ENCODE peak calls at places on chromosomes 13 and 19, in seven cellular contexts. One of them, this sample, is unnamed.

GRCh38 chr13:27455331-27455855 is 5.0 kb upstream of the MTIF3 start:
- DNase-seq in substantia nigra: no peak
- DNase-seq in lower leg skin: no peak
- DNase-seq in neuronal stem cell: no peak
- DNase-seq in activated T-helper 9 cell treated with anti-CD3 and anti-CD28 coated beads, Interleukin-2, amount 50 U/mL, for 16 hours: no peak
- DNase-seq in esophagus muscularis mucosa: no peak
- DNase-seq in CD4-positive, alpha-beta T cell: no peak
- DNase-seq in this sample: peak

GRCh38 chr13:41515491-41516139 is 58.3 kb downstream of the RGCC start:
- DNase-seq in CD4-positive, alpha-beta T cell: no peak
- DNase-seq in activated T-helper 9 cell treated with anti-CD3 and anti-CD28 coated beads, Interleukin-2, amount 50 U/mL, for 16 hours: no peak
- DNase-seq in esophagus muscularis mucosa: no peak
- DNase-seq in neuronal stem cell: no peak
- DNase-seq in lower leg skin: peak
- DNase-seq in substantia nigra: no peak
- DNase-seq in this sample: no peak

GRCh38 chr19:5504115-5504514 is 48.9 kb downstream of the ZNRF4 start:
- DNase-seq in neuronal stem cell: no peak
- DNase-seq in lower leg skin: no peak
- DNase-seq in substantia nigra: no peak
- DNase-seq in activated T-helper 9 cell treated with anti-CD3 and anti-CD28 coated beads, Interleukin-2, amount 50 U/mL, for 16 hours: no peak
- DNase-seq in esophagus muscularis mucosa: no peak
- DNase-seq in CD4-positive, alpha-beta T cell: no peak
- DNase-seq in this sample: peak

GRCh38 chr13:94479559-94480095 is at the start of gene DCT:
- DNase-seq in activated T-helper 9 cell treated with anti-CD3 and anti-CD28 coated beads, Interleukin-2, amount 50 U/mL, for 16 hours: no peak
- DNase-seq in neuronal stem cell: peak
- DNase-seq in lower leg skin: no peak
- DNase-seq in substantia nigra: no peak
- DNase-seq in esophagus muscularis mucosa: no peak
- DNase-seq in CD4-positive, alpha-beta T cell: no peak
- DNase-seq in this sample: no peak

GRCh38 chr19:49106648-49107135 is 7.5 kb upstream of the LIN7B start:
- DNase-seq in substantia nigra: no peak
- DNase-seq in lower leg skin: no peak
- DNase-seq in CD4-positive, alpha-beta T cell: peak
- DNase-seq in esophagus muscularis mucosa: no peak
- DNase-seq in activated T-helper 9 cell treated with anti-CD3 and anti-CD28 coated beads, Interleukin-2, amount 50 U/mL, for 16 hours: peak
- DNase-seq in neuronal stem cell: peak
- DNase-seq in this sample: peak

GRCh38 chr13:79837741-79838450 is 356.9 kb downstream of the NDFIP2 start:
- DNase-seq in neuronal stem cell: no peak
- DNase-seq in substantia nigra: no peak
- DNase-seq in esophagus muscularis mucosa: no peak
- DNase-seq in CD4-positive, alpha-beta T cell: no peak
- DNase-seq in activated T-helper 9 cell treated with anti-CD3 and anti-CD28 coated beads, Interleukin-2, amount 50 U/mL, for 16 hours: no peak
- DNase-seq in lower leg skin: no peak
- DNase-seq in this sample: no peak

GRCh38 chr19:16025108-16026101 is 50.9 kb upstream of the TPM4 start:
- DNase-seq in activated T-helper 9 cell treated with anti-CD3 and anti-CD28 coated beads, Interleukin-2, amount 50 U/mL, for 16 hours: no peak
- DNase-seq in esophagus muscularis mucosa: no peak
- DNase-seq in substantia nigra: no peak
- DNase-seq in neuronal stem cell: no peak
- DNase-seq in lower leg skin: no peak
- DNase-seq in CD4-positive, alpha-beta T cell: no peak
- DNase-seq in this sample: peak

GRCh38 chr13:27038323-27038722 is 133.3 kb downstream of the USP12 start:
- DNase-seq in lower leg skin: no peak
- DNase-seq in neuronal stem cell: no peak
- DNase-seq in CD4-positive, alpha-beta T cell: no peak
- DNase-seq in activated T-helper 9 cell treated with anti-CD3 and anti-CD28 coated beads, Interleukin-2, amount 50 U/mL, for 16 hours: no peak
- DNase-seq in substantia nigra: no peak
- DNase-seq in esophagus muscularis mucosa: no peak
- DNase-seq in this sample: no peak

GRCh38 chr19:12034196-12034595 is 1.3 kb downstream of the ZNF433 start:
- DNase-seq in CD4-positive, alpha-beta T cell: no peak
- DNase-seq in substantia nigra: no peak
- DNase-seq in lower leg skin: no peak
- DNase-seq in activated T-helper 9 cell treated with anti-CD3 and anti-CD28 coated beads, Interleukin-2, amount 50 U/mL, for 16 hours: no peak
- DNase-seq in esophagus muscularis mucosa: no peak
- DNase-seq in neuronal stem cell: no peak
- DNase-seq in this sample: no peak

GRCh38 chr19:17125052-17125727 is 49.6 kb downstream of the MYO9B start:
- DNase-seq in esophagus muscularis mucosa: no peak
- DNase-seq in substantia nigra: no peak
- DNase-seq in activated T-helper 9 cell treated with anti-CD3 and anti-CD28 coated beads, Interleukin-2, amount 50 U/mL, for 16 hours: no peak
- DNase-seq in neuronal stem cell: no peak
- DNase-seq in lower leg skin: no peak
- DNase-seq in CD4-positive, alpha-beta T cell: no peak
- DNase-seq in this sample: no peak

GRCh38 chr13:111312944-111313590 is 7.4 kb upstream of the TEX29 start:
- DNase-seq in esophagus muscularis mucosa: no peak
- DNase-seq in neuronal stem cell: no peak
- DNase-seq in substantia nigra: no peak
- DNase-seq in CD4-positive, alpha-beta T cell: no peak
- DNase-seq in lower leg skin: no peak
- DNase-seq in activated T-helper 9 cell treated with anti-CD3 and anti-CD28 coated beads, Interleukin-2, amount 50 U/mL, for 16 hours: no peak
- DNase-seq in this sample: no peak

GRCh38 chr19:34365463-34366401 is 736 bp downstream of the GPI start:
- DNase-seq in CD4-positive, alpha-beta T cell: no peak
- DNase-seq in substantia nigra: no peak
- DNase-seq in esophagus muscularis mucosa: no peak
- DNase-seq in neuronal stem cell: no peak
- DNase-seq in activated T-helper 9 cell treated with anti-CD3 and anti-CD28 coated beads, Interleukin-2, amount 50 U/mL, for 16 hours: no peak
- DNase-seq in lower leg skin: peak
- DNase-seq in this sample: peak

GRCh38 chr13:36360863-36361262 is 14.7 kb upstream of the SPART start:
- DNase-seq in lower leg skin: no peak
- DNase-seq in neuronal stem cell: no peak
- DNase-seq in CD4-positive, alpha-beta T cell: no peak
- DNase-seq in substantia nigra: no peak
- DNase-seq in activated T-helper 9 cell treated with anti-CD3 and anti-CD28 coated beads, Interleukin-2, amount 50 U/mL, for 16 hours: no peak
- DNase-seq in esophagus muscularis mucosa: no peak
- DNase-seq in this sample: no peak

GRCh38 chr13:30892966-30893365 is 13.1 kb upstream of the MEDAG start:
- DNase-seq in activated T-helper 9 cell treated with anti-CD3 and anti-CD28 coated beads, Interleukin-2, amount 50 U/mL, for 16 hours: no peak
- DNase-seq in CD4-positive, alpha-beta T cell: no peak
- DNase-seq in substantia nigra: no peak
- DNase-seq in esophagus muscularis mucosa: no peak
- DNase-seq in neuronal stem cell: no peak
- DNase-seq in lower leg skin: no peak
- DNase-seq in this sample: peak

GRCh38 chr19:50636317-50637085 is 3.2 kb downstream of the SYT3 start:
- DNase-seq in CD4-positive, alpha-beta T cell: no peak
- DNase-seq in esophagus muscularis mucosa: no peak
- DNase-seq in lower leg skin: no peak
- DNase-seq in substantia nigra: no peak
- DNase-seq in activated T-helper 9 cell treated with anti-CD3 and anti-CD28 coated beads, Interleukin-2, amount 50 U/mL, for 16 hours: no peak
- DNase-seq in neuronal stem cell: no peak
- DNase-seq in this sample: no peak

GRCh38 chr19:40585241-40585640 is 8.6 kb downstream of the SHKBP1 start:
- DNase-seq in CD4-positive, alpha-beta T cell: no peak
- DNase-seq in lower leg skin: no peak
- DNase-seq in activated T-helper 9 cell treated with anti-CD3 and anti-CD28 coated beads, Interleukin-2, amount 50 U/mL, for 16 hours: no peak
- DNase-seq in neuronal stem cell: no peak
- DNase-seq in esophagus muscularis mucosa: no peak
- DNase-seq in substantia nigra: no peak
- DNase-seq in this sample: no peak

GRCh38 chr19:19406878-19407639 is 1.6 kb downstream of the GATAD2A start:
- DNase-seq in lower leg skin: no peak
- DNase-seq in activated T-helper 9 cell treated with anti-CD3 and anti-CD28 coated beads, Interleukin-2, amount 50 U/mL, for 16 hours: no peak
- DNase-seq in CD4-positive, alpha-beta T cell: peak
- DNase-seq in esophagus muscularis mucosa: no peak
- DNase-seq in neuronal stem cell: no peak
- DNase-seq in substantia nigra: no peak
- DNase-seq in this sample: no peak

GRCh38 chr19:14837391-14837790 is 2.4 kb upstream of the OR7A5 start:
- DNase-seq in neuronal stem cell: no peak
- DNase-seq in activated T-helper 9 cell treated with anti-CD3 and anti-CD28 coated beads, Interleukin-2, amount 50 U/mL, for 16 hours: no peak
- DNase-seq in CD4-positive, alpha-beta T cell: no peak
- DNase-seq in esophagus muscularis mucosa: no peak
- DNase-seq in substantia nigra: no peak
- DNase-seq in lower leg skin: no peak
- DNase-seq in this sample: no peak

GRCh38 chr13:99558570-99559180 is 57.4 kb downstream of the TM9SF2 start:
- DNase-seq in activated T-helper 9 cell treated with anti-CD3 and anti-CD28 coated beads, Interleukin-2, amount 50 U/mL, for 16 hours: no peak
- DNase-seq in lower leg skin: no peak
- DNase-seq in substantia nigra: no peak
- DNase-seq in esophagus muscularis mucosa: no peak
- DNase-seq in CD4-positive, alpha-beta T cell: no peak
- DNase-seq in neuronal stem cell: no peak
- DNase-seq in this sample: no peak

GRCh38 chr13:44763604-44764311 is 187.6 kb upstream of the TSC22D1 start:
- DNase-seq in lower leg skin: no peak
- DNase-seq in neuronal stem cell: no peak
- DNase-seq in CD4-positive, alpha-beta T cell: no peak
- DNase-seq in substantia nigra: peak
- DNase-seq in esophagus muscularis mucosa: no peak
- DNase-seq in activated T-helper 9 cell treated with anti-CD3 and anti-CD28 coated beads, Interleukin-2, amount 50 U/mL, for 16 hours: no peak
- DNase-seq in this sample: no peak

GRCh38 chr19:18468517-18468916 is 30.6 kb upstream of the ISYNA1 start:
- DNase-seq in CD4-positive, alpha-beta T cell: no peak
- DNase-seq in activated T-helper 9 cell treated with anti-CD3 and anti-CD28 coated beads, Interleukin-2, amount 50 U/mL, for 16 hours: no peak
- DNase-seq in lower leg skin: no peak
- DNase-seq in neuronal stem cell: no peak
- DNase-seq in esophagus muscularis mucosa: no peak
- DNase-seq in substantia nigra: no peak
- DNase-seq in this sample: no peak

GRCh38 chr13:76610819-76611415 is 275.3 kb downstream of the KCTD12 start:
- DNase-seq in substantia nigra: no peak
- DNase-seq in activated T-helper 9 cell treated with anti-CD3 and anti-CD28 coated beads, Interleukin-2, amount 50 U/mL, for 16 hours: no peak
- DNase-seq in lower leg skin: no peak
- DNase-seq in CD4-positive, alpha-beta T cell: no peak
- DNase-seq in esophagus muscularis mucosa: no peak
- DNase-seq in neuronal stem cell: no peak
- DNase-seq in this sample: no peak

GRCh38 chr13:36628986-36629385 is 44.8 kb upstream of the SERTM1 start:
- DNase-seq in CD4-positive, alpha-beta T cell: no peak
- DNase-seq in neuronal stem cell: no peak
- DNase-seq in substantia nigra: no peak
- DNase-seq in lower leg skin: no peak
- DNase-seq in esophagus muscularis mucosa: no peak
- DNase-seq in activated T-helper 9 cell treated with anti-CD3 and anti-CD28 coated beads, Interleukin-2, amount 50 U/mL, for 16 hours: no peak
- DNase-seq in this sample: no peak

GRCh38 chr19:10152100-10152499 is 32.4 kb upstream of the EIF3G start:
- DNase-seq in lower leg skin: no peak
- DNase-seq in substantia nigra: no peak
- DNase-seq in esophagus muscularis mucosa: no peak
- DNase-seq in activated T-helper 9 cell treated with anti-CD3 and anti-CD28 coated beads, Interleukin-2, amount 50 U/mL, for 16 hours: no peak
- DNase-seq in neuronal stem cell: no peak
- DNase-seq in CD4-positive, alpha-beta T cell: no peak
- DNase-seq in this sample: no peak

GRCh38 chr13:98910501-98910951 is 67.3 kb downstream of the DOCK9 start:
- DNase-seq in lower leg skin: no peak
- DNase-seq in neuronal stem cell: no peak
- DNase-seq in substantia nigra: no peak
- DNase-seq in esophagus muscularis mucosa: no peak
- DNase-seq in CD4-positive, alpha-beta T cell: no peak
- DNase-seq in activated T-helper 9 cell treated with anti-CD3 and anti-CD28 coated beads, Interleukin-2, amount 50 U/mL, for 16 hours: no peak
- DNase-seq in this sample: no peak

GRCh38 chr13:101520672-101521071 is 68.2 kb downstream of the ITGBL1 start:
- DNase-seq in lower leg skin: no peak
- DNase-seq in neuronal stem cell: no peak
- DNase-seq in esophagus muscularis mucosa: no peak
- DNase-seq in substantia nigra: no peak
- DNase-seq in activated T-helper 9 cell treated with anti-CD3 and anti-CD28 coated beads, Interleukin-2, amount 50 U/mL, for 16 hours: no peak
- DNase-seq in CD4-positive, alpha-beta T cell: no peak
- DNase-seq in this sample: no peak

GRCh38 chr19:57269515-57270250 is 10.6 kb upstream of the ZNF460 start:
- DNase-seq in CD4-positive, alpha-beta T cell: no peak
- DNase-seq in activated T-helper 9 cell treated with anti-CD3 and anti-CD28 coated beads, Interleukin-2, amount 50 U/mL, for 16 hours: no peak
- DNase-seq in substantia nigra: no peak
- DNase-seq in esophagus muscularis mucosa: no peak
- DNase-seq in lower leg skin: no peak
- DNase-seq in neuronal stem cell: no peak
- DNase-seq in this sample: no peak

GRCh38 chr19:55667958-55668357 is 7.1 kb upstream of the EPN1 start:
- DNase-seq in activated T-helper 9 cell treated with anti-CD3 and anti-CD28 coated beads, Interleukin-2, amount 50 U/mL, for 16 hours: no peak
- DNase-seq in substantia nigra: no peak
- DNase-seq in lower leg skin: no peak
- DNase-seq in neuronal stem cell: no peak
- DNase-seq in esophagus muscularis mucosa: no peak
- DNase-seq in CD4-positive, alpha-beta T cell: no peak
- DNase-seq in this sample: no peak

GRCh38 chr13:20696073-20696472 is 7.4 kb upstream of the IL17D start:
- DNase-seq in CD4-positive, alpha-beta T cell: no peak
- DNase-seq in substantia nigra: no peak
- DNase-seq in lower leg skin: no peak
- DNase-seq in neuronal stem cell: no peak
- DNase-seq in esophagus muscularis mucosa: no peak
- DNase-seq in activated T-helper 9 cell treated with anti-CD3 and anti-CD28 coated beads, Interleukin-2, amount 50 U/mL, for 16 hours: no peak
- DNase-seq in this sample: no peak

GRCh38 chr13:100314132-100314910 is 225.4 kb downstream of the PCCA start:
- DNase-seq in CD4-positive, alpha-beta T cell: no peak
- DNase-seq in lower leg skin: no peak
- DNase-seq in activated T-helper 9 cell treated with anti-CD3 and anti-CD28 coated beads, Interleukin-2, amount 50 U/mL, for 16 hours: no peak
- DNase-seq in esophagus muscularis mucosa: no peak
- DNase-seq in substantia nigra: no peak
- DNase-seq in neuronal stem cell: no peak
- DNase-seq in this sample: no peak